ENCODE peak calls at places on chromosomes 7 and 10, in eight cellular contexts. One of them, this sample, is unnamed.

GRCh38 chr7:104979167-104979841 is 34.7 kb upstream of the KMT2E start:
- DNase-seq in ELF-1: peak; percentile 67
- DNase-seq in stimulated activated CD4-positive, alpha-beta T cell treated with anti-CD3 and anti-CD28 coated beads, Interleukin-4, amount 100 ng/mL, for 4 hours: no peak
- DNase-seq in left cardiac atrium: peak; percentile 39
- DNase-seq in SW 1271: no peak
- DNase-seq in activated T-cell treated with anti-CD3 and anti-CD28 coated beads, Interleukin-2, amount 50 U/mL, for 72 hours: no peak
- DNase-seq in progenitor cell of endocrine pancreas: no peak
- DNase-seq in HFFc6: peak; percentile 82
- DNase-seq in this sample: no peak

GRCh38 chr7:29977926-29978652 is 11.5 kb downstream of the SCRN1 start:
- DNase-seq in left cardiac atrium: no peak
- DNase-seq in ELF-1: peak; percentile 74
- DNase-seq in progenitor cell of endocrine pancreas: no peak
- DNase-seq in stimulated activated CD4-positive, alpha-beta T cell treated with anti-CD3 and anti-CD28 coated beads, Interleukin-4, amount 100 ng/mL, for 4 hours: no peak
- DNase-seq in SW 1271: no peak
- DNase-seq in activated T-cell treated with anti-CD3 and anti-CD28 coated beads, Interleukin-2, amount 50 U/mL, for 72 hours: no peak
- DNase-seq in HFFc6: no peak
- DNase-seq in this sample: no peak

GRCh38 chr7:84251183-84251845 is 56.7 kb upstream of the SEMA3A start:
- DNase-seq in ELF-1: no peak
- DNase-seq in SW 1271: no peak
- DNase-seq in stimulated activated CD4-positive, alpha-beta T cell treated with anti-CD3 and anti-CD28 coated beads, Interleukin-4, amount 100 ng/mL, for 4 hours: no peak
- DNase-seq in HFFc6: peak; percentile 58
- DNase-seq in progenitor cell of endocrine pancreas: no peak
- DNase-seq in activated T-cell treated with anti-CD3 and anti-CD28 coated beads, Interleukin-2, amount 50 U/mL, for 72 hours: no peak
- DNase-seq in left cardiac atrium: no peak
- DNase-seq in this sample: no peak

GRCh38 chr10:130425169-130425568 is 289.0 kb downstream of the GLRX3 start:
- DNase-seq in SW 1271: no peak
- DNase-seq in ELF-1: no peak
- DNase-seq in left cardiac atrium: no peak
- DNase-seq in stimulated activated CD4-positive, alpha-beta T cell treated with anti-CD3 and anti-CD28 coated beads, Interleukin-4, amount 100 ng/mL, for 4 hours: no peak
- DNase-seq in HFFc6: no peak
- DNase-seq in progenitor cell of endocrine pancreas: no peak
- DNase-seq in activated T-cell treated with anti-CD3 and anti-CD28 coated beads, Interleukin-2, amount 50 U/mL, for 72 hours: no peak
- DNase-seq in this sample: no peak

GRCh38 chr10:6401562-6402348 is 178.3 kb downstream of the PRKCQ start:
- DNase-seq in stimulated activated CD4-positive, alpha-beta T cell treated with anti-CD3 and anti-CD28 coated beads, Interleukin-4, amount 100 ng/mL, for 4 hours: peak; percentile 53
- DNase-seq in ELF-1: peak; percentile 90
- DNase-seq in activated T-cell treated with anti-CD3 and anti-CD28 coated beads, Interleukin-2, amount 50 U/mL, for 72 hours: peak; percentile 67
- DNase-seq in left cardiac atrium: peak; percentile 80
- DNase-seq in HFFc6: peak; percentile 91
- DNase-seq in SW 1271: peak; percentile 53
- DNase-seq in progenitor cell of endocrine pancreas: peak; percentile 55
- DNase-seq in this sample: peak; percentile 87

GRCh38 chr7:266851-267840 is 22.8 kb upstream of the FOXL3 start:
- DNase-seq in SW 1271: no peak
- DNase-seq in HFFc6: no peak
- DNase-seq in stimulated activated CD4-positive, alpha-beta T cell treated with anti-CD3 and anti-CD28 coated beads, Interleukin-4, amount 100 ng/mL, for 4 hours: no peak
- DNase-seq in activated T-cell treated with anti-CD3 and anti-CD28 coated beads, Interleukin-2, amount 50 U/mL, for 72 hours: no peak
- DNase-seq in progenitor cell of endocrine pancreas: no peak
- DNase-seq in left cardiac atrium: peak; percentile 29
- DNase-seq in ELF-1: peak; percentile 30
- DNase-seq in this sample: peak; percentile 77

GRCh38 chr10:31581741-31582323 is 262.8 kb downstream of the ZEB1 start:
- DNase-seq in SW 1271: no peak
- DNase-seq in ELF-1: peak; percentile 41
- DNase-seq in stimulated activated CD4-positive, alpha-beta T cell treated with anti-CD3 and anti-CD28 coated beads, Interleukin-4, amount 100 ng/mL, for 4 hours: no peak
- DNase-seq in HFFc6: no peak
- DNase-seq in activated T-cell treated with anti-CD3 and anti-CD28 coated beads, Interleukin-2, amount 50 U/mL, for 72 hours: no peak
- DNase-seq in progenitor cell of endocrine pancreas: no peak
- DNase-seq in left cardiac atrium: no peak
- DNase-seq in this sample: no peak

GRCh38 chr10:33195608-33196376 is 138.7 kb downstream of the NRP1 start:
- DNase-seq in ELF-1: no peak
- DNase-seq in stimulated activated CD4-positive, alpha-beta T cell treated with anti-CD3 and anti-CD28 coated beads, Interleukin-4, amount 100 ng/mL, for 4 hours: no peak
- DNase-seq in progenitor cell of endocrine pancreas: no peak
- DNase-seq in SW 1271: no peak
- DNase-seq in left cardiac atrium: no peak
- DNase-seq in activated T-cell treated with anti-CD3 and anti-CD28 coated beads, Interleukin-2, amount 50 U/mL, for 72 hours: no peak
- DNase-seq in HFFc6: no peak
- DNase-seq in this sample: no peak

GRCh38 chr10:49426490-49427360 is 30.8 kb upstream of the DRGX start:
- DNase-seq in left cardiac atrium: no peak
- DNase-seq in HFFc6: no peak
- DNase-seq in progenitor cell of endocrine pancreas: no peak
- DNase-seq in activated T-cell treated with anti-CD3 and anti-CD28 coated beads, Interleukin-2, amount 50 U/mL, for 72 hours: no peak
- DNase-seq in stimulated activated CD4-positive, alpha-beta T cell treated with anti-CD3 and anti-CD28 coated beads, Interleukin-4, amount 100 ng/mL, for 4 hours: no peak
- DNase-seq in ELF-1: no peak
- DNase-seq in SW 1271: no peak
- DNase-seq in this sample: no peak

GRCh38 chr7:155885162-155886160 is 73.2 kb upstream of the SHH start:
- DNase-seq in activated T-cell treated with anti-CD3 and anti-CD28 coated beads, Interleukin-2, amount 50 U/mL, for 72 hours: no peak
- DNase-seq in progenitor cell of endocrine pancreas: no peak
- DNase-seq in ELF-1: no peak
- DNase-seq in stimulated activated CD4-positive, alpha-beta T cell treated with anti-CD3 and anti-CD28 coated beads, Interleukin-4, amount 100 ng/mL, for 4 hours: no peak
- DNase-seq in HFFc6: no peak
- DNase-seq in left cardiac atrium: peak; percentile 68
- DNase-seq in SW 1271: no peak
- DNase-seq in this sample: no peak

GRCh38 chr7:28410628-28411578 is 1.4 kb upstream of the CREB5 start:
- DNase-seq in activated T-cell treated with anti-CD3 and anti-CD28 coated beads, Interleukin-2, amount 50 U/mL, for 72 hours: no peak
- DNase-seq in HFFc6: no peak
- DNase-seq in progenitor cell of endocrine pancreas: peak; percentile 10
- DNase-seq in ELF-1: peak; percentile 64
- DNase-seq in SW 1271: no peak
- DNase-seq in left cardiac atrium: peak; percentile 68
- DNase-seq in stimulated activated CD4-positive, alpha-beta T cell treated with anti-CD3 and anti-CD28 coated beads, Interleukin-4, amount 100 ng/mL, for 4 hours: peak; percentile 19
- DNase-seq in this sample: peak; percentile 85

GRCh38 chr10:114678806-114679205 is 20.7 kb upstream of the ABLIM1 start:
- DNase-seq in stimulated activated CD4-positive, alpha-beta T cell treated with anti-CD3 and anti-CD28 coated beads, Interleukin-4, amount 100 ng/mL, for 4 hours: no peak
- DNase-seq in left cardiac atrium: no peak
- DNase-seq in HFFc6: no peak
- DNase-seq in progenitor cell of endocrine pancreas: no peak
- DNase-seq in SW 1271: no peak
- DNase-seq in activated T-cell treated with anti-CD3 and anti-CD28 coated beads, Interleukin-2, amount 50 U/mL, for 72 hours: no peak
- DNase-seq in ELF-1: no peak
- DNase-seq in this sample: no peak

GRCh38 chr7:41814888-41815287 is 112.0 kb upstream of the INHBA start:
- DNase-seq in activated T-cell treated with anti-CD3 and anti-CD28 coated beads, Interleukin-2, amount 50 U/mL, for 72 hours: no peak
- DNase-seq in stimulated activated CD4-positive, alpha-beta T cell treated with anti-CD3 and anti-CD28 coated beads, Interleukin-4, amount 100 ng/mL, for 4 hours: no peak
- DNase-seq in left cardiac atrium: no peak
- DNase-seq in SW 1271: no peak
- DNase-seq in ELF-1: no peak
- DNase-seq in HFFc6: no peak
- DNase-seq in progenitor cell of endocrine pancreas: no peak
- DNase-seq in this sample: no peak

GRCh38 chr7:94298943-94299342 is 95.8 kb upstream of the COL1A2 start:
- DNase-seq in progenitor cell of endocrine pancreas: no peak
- DNase-seq in left cardiac atrium: no peak
- DNase-seq in stimulated activated CD4-positive, alpha-beta T cell treated with anti-CD3 and anti-CD28 coated beads, Interleukin-4, amount 100 ng/mL, for 4 hours: no peak
- DNase-seq in SW 1271: no peak
- DNase-seq in HFFc6: peak; percentile 71
- DNase-seq in ELF-1: no peak
- DNase-seq in activated T-cell treated with anti-CD3 and anti-CD28 coated beads, Interleukin-2, amount 50 U/mL, for 72 hours: no peak
- DNase-seq in this sample: no peak

GRCh38 chr10:117471344-117471874 is 71.1 kb upstream of the EMX2 start:
- DNase-seq in activated T-cell treated with anti-CD3 and anti-CD28 coated beads, Interleukin-2, amount 50 U/mL, for 72 hours: no peak
- DNase-seq in stimulated activated CD4-positive, alpha-beta T cell treated with anti-CD3 and anti-CD28 coated beads, Interleukin-4, amount 100 ng/mL, for 4 hours: no peak
- DNase-seq in left cardiac atrium: no peak
- DNase-seq in ELF-1: no peak
- DNase-seq in HFFc6: no peak
- DNase-seq in SW 1271: no peak
- DNase-seq in progenitor cell of endocrine pancreas: no peak
- DNase-seq in this sample: no peak

GRCh38 chr7:102439963-102440795 is 6.8 kb downstream of the ORAI2 start:
- DNase-seq in activated T-cell treated with anti-CD3 and anti-CD28 coated beads, Interleukin-2, amount 50 U/mL, for 72 hours: no peak
- DNase-seq in progenitor cell of endocrine pancreas: no peak
- DNase-seq in left cardiac atrium: peak; percentile 75
- DNase-seq in SW 1271: peak; percentile 70
- DNase-seq in stimulated activated CD4-positive, alpha-beta T cell treated with anti-CD3 and anti-CD28 coated beads, Interleukin-4, amount 100 ng/mL, for 4 hours: no peak
- DNase-seq in ELF-1: peak; percentile 88
- DNase-seq in HFFc6: peak; percentile 84
- DNase-seq in this sample: no peak

GRCh38 chr10:52801951-52802350 is 29.4 kb upstream of the MBL2 start:
- DNase-seq in progenitor cell of endocrine pancreas: no peak
- DNase-seq in activated T-cell treated with anti-CD3 and anti-CD28 coated beads, Interleukin-2, amount 50 U/mL, for 72 hours: no peak
- DNase-seq in HFFc6: peak; percentile 16
- DNase-seq in left cardiac atrium: no peak
- DNase-seq in ELF-1: no peak
- DNase-seq in SW 1271: no peak
- DNase-seq in stimulated activated CD4-positive, alpha-beta T cell treated with anti-CD3 and anti-CD28 coated beads, Interleukin-4, amount 100 ng/mL, for 4 hours: no peak
- DNase-seq in this sample: no peak

GRCh38 chr10:22977751-22978150 is 49.9 kb downstream of the ARMC3 start:
- DNase-seq in HFFc6: no peak
- DNase-seq in activated T-cell treated with anti-CD3 and anti-CD28 coated beads, Interleukin-2, amount 50 U/mL, for 72 hours: no peak
- DNase-seq in SW 1271: no peak
- DNase-seq in stimulated activated CD4-positive, alpha-beta T cell treated with anti-CD3 and anti-CD28 coated beads, Interleukin-4, amount 100 ng/mL, for 4 hours: no peak
- DNase-seq in ELF-1: no peak
- DNase-seq in left cardiac atrium: no peak
- DNase-seq in progenitor cell of endocrine pancreas: no peak
- DNase-seq in this sample: no peak

GRCh38 chr7:34939175-34939574 is 98.1 kb downstream of the DPY19L1 start:
- DNase-seq in stimulated activated CD4-positive, alpha-beta T cell treated with anti-CD3 and anti-CD28 coated beads, Interleukin-4, amount 100 ng/mL, for 4 hours: no peak
- DNase-seq in activated T-cell treated with anti-CD3 and anti-CD28 coated beads, Interleukin-2, amount 50 U/mL, for 72 hours: no peak
- DNase-seq in left cardiac atrium: no peak
- DNase-seq in HFFc6: peak; percentile 53
- DNase-seq in ELF-1: no peak
- DNase-seq in progenitor cell of endocrine pancreas: no peak
- DNase-seq in SW 1271: no peak
- DNase-seq in this sample: no peak

GRCh38 chr10:52542891-52543290 is 228.8 kb downstream of the DKK1 start:
- DNase-seq in activated T-cell treated with anti-CD3 and anti-CD28 coated beads, Interleukin-2, amount 50 U/mL, for 72 hours: no peak
- DNase-seq in left cardiac atrium: no peak
- DNase-seq in stimulated activated CD4-positive, alpha-beta T cell treated with anti-CD3 and anti-CD28 coated beads, Interleukin-4, amount 100 ng/mL, for 4 hours: no peak
- DNase-seq in HFFc6: no peak
- DNase-seq in ELF-1: no peak
- DNase-seq in SW 1271: no peak
- DNase-seq in progenitor cell of endocrine pancreas: no peak
- DNase-seq in this sample: no peak

GRCh38 chr7:99459087-99459486 is 6.9 kb downstream of the ATP5MF start:
- DNase-seq in activated T-cell treated with anti-CD3 and anti-CD28 coated beads, Interleukin-2, amount 50 U/mL, for 72 hours: peak; percentile 36
- DNase-seq in ELF-1: peak; percentile 43
- DNase-seq in left cardiac atrium: peak; percentile 21
- DNase-seq in SW 1271: no peak
- DNase-seq in stimulated activated CD4-positive, alpha-beta T cell treated with anti-CD3 and anti-CD28 coated beads, Interleukin-4, amount 100 ng/mL, for 4 hours: no peak
- DNase-seq in progenitor cell of endocrine pancreas: no peak
- DNase-seq in HFFc6: peak; percentile 16
- DNase-seq in this sample: no peak

GRCh38 chr7:130560972-130561371 is 69.1 kb downstream of the MEST start:
- DNase-seq in HFFc6: peak; percentile 50
- DNase-seq in SW 1271: no peak
- DNase-seq in stimulated activated CD4-positive, alpha-beta T cell treated with anti-CD3 and anti-CD28 coated beads, Interleukin-4, amount 100 ng/mL, for 4 hours: no peak
- DNase-seq in left cardiac atrium: no peak
- DNase-seq in activated T-cell treated with anti-CD3 and anti-CD28 coated beads, Interleukin-2, amount 50 U/mL, for 72 hours: no peak
- DNase-seq in ELF-1: no peak
- DNase-seq in progenitor cell of endocrine pancreas: no peak
- DNase-seq in this sample: no peak

GRCh38 chr7:154913645-154914579 is 89.0 kb downstream of the PAXIP1 start:
- DNase-seq in progenitor cell of endocrine pancreas: peak; percentile 96
- DNase-seq in stimulated activated CD4-positive, alpha-beta T cell treated with anti-CD3 and anti-CD28 coated beads, Interleukin-4, amount 100 ng/mL, for 4 hours: peak; percentile 79
- DNase-seq in left cardiac atrium: peak; percentile 87
- DNase-seq in ELF-1: peak; percentile 90
- DNase-seq in HFFc6: peak; percentile 60
- DNase-seq in SW 1271: peak; percentile 16
- DNase-seq in activated T-cell treated with anti-CD3 and anti-CD28 coated beads, Interleukin-2, amount 50 U/mL, for 72 hours: peak; percentile 89
- DNase-seq in this sample: peak; percentile 89

GRCh38 chr10:30984563-30985328 is 46.9 kb downstream of the ZNF438 start:
- DNase-seq in left cardiac atrium: no peak
- DNase-seq in ELF-1: no peak
- DNase-seq in progenitor cell of endocrine pancreas: no peak
- DNase-seq in activated T-cell treated with anti-CD3 and anti-CD28 coated beads, Interleukin-2, amount 50 U/mL, for 72 hours: no peak
- DNase-seq in SW 1271: peak; percentile 46
- DNase-seq in stimulated activated CD4-positive, alpha-beta T cell treated with anti-CD3 and anti-CD28 coated beads, Interleukin-4, amount 100 ng/mL, for 4 hours: no peak
- DNase-seq in HFFc6: peak; percentile 51
- DNase-seq in this sample: no peak

GRCh38 chr10:856405-857157 is 74.9 kb downstream of the LARP4B start:
- DNase-seq in HFFc6: no peak
- DNase-seq in SW 1271: no peak
- DNase-seq in left cardiac atrium: no peak
- DNase-seq in activated T-cell treated with anti-CD3 and anti-CD28 coated beads, Interleukin-2, amount 50 U/mL, for 72 hours: no peak
- DNase-seq in ELF-1: peak; percentile 17
- DNase-seq in stimulated activated CD4-positive, alpha-beta T cell treated with anti-CD3 and anti-CD28 coated beads, Interleukin-4, amount 100 ng/mL, for 4 hours: no peak
- DNase-seq in progenitor cell of endocrine pancreas: no peak
- DNase-seq in this sample: no peak

GRCh38 chr10:52351911-52352310 is 37.8 kb downstream of the DKK1 start:
- DNase-seq in ELF-1: no peak
- DNase-seq in HFFc6: peak; percentile 84
- DNase-seq in left cardiac atrium: no peak
- DNase-seq in progenitor cell of endocrine pancreas: no peak
- DNase-seq in activated T-cell treated with anti-CD3 and anti-CD28 coated beads, Interleukin-2, amount 50 U/mL, for 72 hours: no peak
- DNase-seq in stimulated activated CD4-positive, alpha-beta T cell treated with anti-CD3 and anti-CD28 coated beads, Interleukin-4, amount 100 ng/mL, for 4 hours: no peak
- DNase-seq in SW 1271: no peak
- DNase-seq in this sample: no peak

GRCh38 chr10:130902929-130903328 is 408.6 kb downstream of the TCERG1L start:
- DNase-seq in stimulated activated CD4-positive, alpha-beta T cell treated with anti-CD3 and anti-CD28 coated beads, Interleukin-4, amount 100 ng/mL, for 4 hours: no peak
- DNase-seq in ELF-1: no peak
- DNase-seq in SW 1271: no peak
- DNase-seq in HFFc6: no peak
- DNase-seq in left cardiac atrium: no peak
- DNase-seq in activated T-cell treated with anti-CD3 and anti-CD28 coated beads, Interleukin-2, amount 50 U/mL, for 72 hours: no peak
- DNase-seq in progenitor cell of endocrine pancreas: no peak
- DNase-seq in this sample: no peak

GRCh38 chr7:76515999-76516443 is 5.7 kb downstream of the UPK3B start:
- DNase-seq in left cardiac atrium: no peak
- DNase-seq in HFFc6: no peak
- DNase-seq in SW 1271: no peak
- DNase-seq in ELF-1: no peak
- DNase-seq in activated T-cell treated with anti-CD3 and anti-CD28 coated beads, Interleukin-2, amount 50 U/mL, for 72 hours: no peak
- DNase-seq in progenitor cell of endocrine pancreas: no peak
- DNase-seq in stimulated activated CD4-positive, alpha-beta T cell treated with anti-CD3 and anti-CD28 coated beads, Interleukin-4, amount 100 ng/mL, for 4 hours: no peak
- DNase-seq in this sample: no peak

GRCh38 chr7:70583965-70584883 is 547.7 kb upstream of the GALNT17 start:
- DNase-seq in stimulated activated CD4-positive, alpha-beta T cell treated with anti-CD3 and anti-CD28 coated beads, Interleukin-4, amount 100 ng/mL, for 4 hours: no peak
- DNase-seq in SW 1271: no peak
- DNase-seq in activated T-cell treated with anti-CD3 and anti-CD28 coated beads, Interleukin-2, amount 50 U/mL, for 72 hours: no peak
- DNase-seq in progenitor cell of endocrine pancreas: no peak
- DNase-seq in left cardiac atrium: no peak
- DNase-seq in HFFc6: no peak
- DNase-seq in ELF-1: no peak
- DNase-seq in this sample: no peak

GRCh38 chr10:76190871-76191270 is 759.4 kb downstream of the LRMDA start:
- DNase-seq in ELF-1: peak; percentile 79
- DNase-seq in SW 1271: no peak
- DNase-seq in left cardiac atrium: no peak
- DNase-seq in activated T-cell treated with anti-CD3 and anti-CD28 coated beads, Interleukin-2, amount 50 U/mL, for 72 hours: no peak
- DNase-seq in HFFc6: no peak
- DNase-seq in progenitor cell of endocrine pancreas: no peak
- DNase-seq in stimulated activated CD4-positive, alpha-beta T cell treated with anti-CD3 and anti-CD28 coated beads, Interleukin-4, amount 100 ng/mL, for 4 hours: no peak
- DNase-seq in this sample: no peak

GRCh38 chr7:79684384-79684783 is 230.9 kb upstream of the MAGI2 start:
- DNase-seq in left cardiac atrium: no peak
- DNase-seq in SW 1271: no peak
- DNase-seq in HFFc6: no peak
- DNase-seq in activated T-cell treated with anti-CD3 and anti-CD28 coated beads, Interleukin-2, amount 50 U/mL, for 72 hours: no peak
- DNase-seq in ELF-1: no peak
- DNase-seq in stimulated activated CD4-positive, alpha-beta T cell treated with anti-CD3 and anti-CD28 coated beads, Interleukin-4, amount 100 ng/mL, for 4 hours: no peak
- DNase-seq in progenitor cell of endocrine pancreas: no peak
- DNase-seq in this sample: no peak

GRCh38 chr10:51231754-51232153 is 157.5 kb downstream of the PRKG1 start:
- DNase-seq in activated T-cell treated with anti-CD3 and anti-CD28 coated beads, Interleukin-2, amount 50 U/mL, for 72 hours: no peak
- DNase-seq in SW 1271: no peak
- DNase-seq in progenitor cell of endocrine pancreas: no peak
- DNase-seq in stimulated activated CD4-positive, alpha-beta T cell treated with anti-CD3 and anti-CD28 coated beads, Interleukin-4, amount 100 ng/mL, for 4 hours: no peak
- DNase-seq in HFFc6: no peak
- DNase-seq in left cardiac atrium: no peak
- DNase-seq in ELF-1: no peak
- DNase-seq in this sample: no peak

GRCh38 chr7:135189221-135189662 is 18.7 kb upstream of the CYREN start:
- DNase-seq in SW 1271: no peak
- DNase-seq in ELF-1: no peak
- DNase-seq in activated T-cell treated with anti-CD3 and anti-CD28 coated beads, Interleukin-2, amount 50 U/mL, for 72 hours: no peak
- DNase-seq in progenitor cell of endocrine pancreas: no peak
- DNase-seq in left cardiac atrium: no peak
- DNase-seq in HFFc6: no peak
- DNase-seq in stimulated activated CD4-positive, alpha-beta T cell treated with anti-CD3 and anti-CD28 coated beads, Interleukin-4, amount 100 ng/mL, for 4 hours: no peak
- DNase-seq in this sample: peak; percentile 15

GRCh38 chr10:73888514-73888913 is 14.2 kb upstream of the CAMK2G start:
- DNase-seq in stimulated activated CD4-positive, alpha-beta T cell treated with anti-CD3 and anti-CD28 coated beads, Interleukin-4, amount 100 ng/mL, for 4 hours: no peak
- DNase-seq in left cardiac atrium: no peak
- DNase-seq in SW 1271: no peak
- DNase-seq in HFFc6: no peak
- DNase-seq in activated T-cell treated with anti-CD3 and anti-CD28 coated beads, Interleukin-2, amount 50 U/mL, for 72 hours: no peak
- DNase-seq in ELF-1: no peak
- DNase-seq in progenitor cell of endocrine pancreas: no peak
- DNase-seq in this sample: no peak

This sample was measured in aorta.